ENCODE peak calls at places on chromosomes 3 and 15, in five cellular contexts. M, B, D, O and F are unnamed samples.

GRCh38 chr3:53083949-53084309 is 38.1 kb upstream of the SFMBT1 start:
- DNase-seq in M (no peak), B (no peak), D (no peak), O (no peak), F (no peak)

GRCh38 chr3:105953831-105954230 is 85.0 kb upstream of the CBLB start:
- DNase-seq in M (no peak), B (no peak), D (no peak), O (no peak), F (no peak)

GRCh38 chr15:28914483-28915023 is 28.8 kb downstream of the APBA2 start:
- DNase-seq in M (no peak), B (no peak), D (no peak), O (no peak), F (no peak)

GRCh38 chr3:132637590-132637989 is 22.0 kb downstream of the ACAD11 start:
- DNase-seq in M (no peak), B (no peak), D (no peak), O (no peak), F (no peak)

GRCh38 chr15:62021991-62022600 is 38.2 kb downstream of the VPS13C start:
- DNase-seq in M (no peak), B (no peak), D (no peak), O (no peak), F (no peak)

GRCh38 chr3:169144691-169145090 is 518.8 kb downstream of the MECOM start:
- DNase-seq in M (no peak), B (no peak), D (peak; percentile 1), O (no peak), F (no peak)

GRCh38 chr3:190718691-190719090 is 143.8 kb downstream of the GMNC start:
- DNase-seq in M (no peak), B (no peak), D (peak; percentile 36), O (no peak), F (no peak)

GRCh38 chr15:101684384-101684783 is 32.2 kb upstream of the TM2D3 start:
- DNase-seq in M (no peak), B (peak; percentile 20), D (peak; percentile 86), O (no peak), F (no peak)

GRCh38 chr15:57251941-57252340 is 124.4 kb upstream of the CGNL1 start:
- DNase-seq in M (no peak), B (no peak), D (no peak), O (no peak), F (no peak)

GRCh38 chr3:48563382-48563918 is at the start of gene UCN2:
- DNase-seq in M (no peak), B (no peak), D (peak; percentile 49), O (no peak), F (no peak)

GRCh38 chr3:45655906-45656305 is 33.3 kb upstream of the SACM1L start:
- DNase-seq in M (no peak), B (no peak), D (no peak), O (no peak), F (no peak)

GRCh38 chr3:190499157-190499556 is 14.7 kb upstream of the IL1RAP start:
- DNase-seq in M (no peak), B (no peak), D (no peak), O (no peak), F (no peak)

GRCh38 chr3:158267015-158267414 is 157.1 kb downstream of the RSRC1 start:
- DNase-seq in M (no peak), B (no peak), D (no peak), O (no peak), F (no peak)

GRCh38 chr3:138939563-138940241 is 7.2 kb downstream of the FOXL2 start:
- DNase-seq in M (no peak), B (no peak), D (no peak), O (no peak), F (no peak)

GRCh38 chr3:79200456-79200855 is 567.3 kb downstream of the ROBO1 start:
- DNase-seq in M (no peak), B (no peak), D (no peak), O (no peak), F (no peak)

GRCh38 chr3:155512867-155513261 is 219.4 kb upstream of the STRIT1 start:
- DNase-seq in M (no peak), B (no peak), D (no peak), O (no peak), F (no peak)

GRCh38 chr3:134087046-134087974 is 57.6 kb upstream of the SLCO2A1 start:
- DNase-seq in M (no peak), B (no peak), D (no peak), O (no peak), F (no peak)

GRCh38 chr3:38843898-38844297 is 27.9 kb upstream of the SCN10A start:
- DNase-seq in M (no peak), B (no peak), D (peak; percentile 51), O (no peak), F (peak; percentile 48)

GRCh38 chr3:195080571-195081141 is 190.3 kb downstream of the XXYLT1 start:
- DNase-seq in M (peak; percentile 12), B (no peak), D (no peak), O (no peak), F (no peak)

GRCh38 chr15:45402955-45403892 is 24.9 kb upstream of the GATM start:
- DNase-seq in M (peak; percentile 70), B (no peak), D (no peak), O (no peak), F (no peak)

GRCh38 chr3:73484656-73485248 is 140.0 kb downstream of the PDZRN3 start:
- DNase-seq in M (no peak), B (no peak), D (no peak), O (no peak), F (no peak)

GRCh38 chr3:118548434-118548833 is 486.2 kb downstream of the IGSF11 start:
- DNase-seq in M (no peak), B (no peak), D (no peak), O (no peak), F (no peak)

GRCh38 chr3:20047940-20048339 is 7.7 kb downstream of the KAT2B start:
- DNase-seq in M (no peak), B (no peak), D (no peak), O (no peak), F (no peak)

GRCh38 chr3:45226206-45226915 is at the start of gene TMEM158:
- DNase-seq in M (peak; percentile 92), B (no peak), D (peak; percentile 44), O (peak; percentile 68), F (no peak)

GRCh38 chr3:100159564-100160153 is 45.4 kb upstream of the FILIP1L start:
- DNase-seq in M (no peak), B (no peak), D (peak; percentile 9), O (no peak), F (no peak)

GRCh38 chr3:126440709-126440995 is 35.0 kb downstream of the ZXDC start:
- DNase-seq in M (no peak), B (no peak), D (no peak), O (no peak), F (no peak)

GRCh38 chr3:161266731-161267150 is 45.6 kb downstream of the NMD3 start:
- DNase-seq in M (no peak), B (peak; percentile 84), D (peak; percentile 68), O (no peak), F (peak; percentile 44)

DNA sequence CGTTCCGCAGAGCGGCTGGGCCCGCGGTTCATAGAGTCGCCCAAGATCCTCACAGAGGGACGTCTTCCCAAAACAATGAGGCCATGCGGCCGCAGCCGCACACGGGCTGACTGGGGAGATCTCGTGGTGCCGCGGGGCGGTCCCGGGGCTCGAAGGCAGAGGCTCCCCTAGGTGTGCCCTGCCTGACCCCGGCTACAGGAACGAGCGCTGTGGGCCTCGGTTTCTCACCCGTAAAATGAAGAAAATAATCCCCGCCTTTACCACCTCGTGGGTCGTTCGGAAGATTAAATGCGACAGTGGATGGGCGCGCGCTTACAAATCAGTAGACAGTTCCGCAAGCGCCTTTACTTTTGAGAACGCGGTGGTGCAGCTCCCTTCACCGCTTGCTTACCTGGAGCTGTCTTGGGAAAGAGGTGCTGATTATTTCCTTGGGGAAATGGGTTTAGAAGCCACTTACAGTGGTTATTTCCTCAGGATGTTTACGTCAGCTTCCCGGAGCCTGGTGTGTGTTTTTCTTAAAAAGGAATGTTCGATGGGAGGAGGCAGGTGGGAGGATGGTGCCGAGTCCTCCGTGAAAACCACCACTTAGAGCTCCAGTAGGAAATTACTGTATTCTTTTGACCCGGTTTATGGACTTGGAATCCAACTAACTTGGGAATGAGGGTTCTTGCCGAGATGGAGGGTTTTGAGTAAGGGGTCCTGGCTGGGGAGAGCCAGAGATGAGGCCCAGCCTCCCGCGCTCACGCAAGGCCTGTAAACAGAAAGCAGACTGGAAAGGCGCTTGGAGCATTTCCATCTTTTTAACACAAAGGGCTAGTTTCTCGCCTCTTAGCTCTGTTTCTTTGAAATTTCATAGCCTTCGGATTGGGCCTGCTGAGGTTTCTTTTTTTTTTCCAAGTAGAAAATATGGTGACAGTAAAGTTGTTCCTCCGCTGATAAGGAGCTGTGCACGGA is 2.0 kb upstream of the MEX3B start:
- DNase-seq in M (no peak), B (no peak), D (no peak), O (peak; percentile 22), F (no peak)
- TF ChIP-seq CTCF in M (no peak), B (peak; percentile 42), D (no peak), O (no peak), F (no peak)

DNA sequence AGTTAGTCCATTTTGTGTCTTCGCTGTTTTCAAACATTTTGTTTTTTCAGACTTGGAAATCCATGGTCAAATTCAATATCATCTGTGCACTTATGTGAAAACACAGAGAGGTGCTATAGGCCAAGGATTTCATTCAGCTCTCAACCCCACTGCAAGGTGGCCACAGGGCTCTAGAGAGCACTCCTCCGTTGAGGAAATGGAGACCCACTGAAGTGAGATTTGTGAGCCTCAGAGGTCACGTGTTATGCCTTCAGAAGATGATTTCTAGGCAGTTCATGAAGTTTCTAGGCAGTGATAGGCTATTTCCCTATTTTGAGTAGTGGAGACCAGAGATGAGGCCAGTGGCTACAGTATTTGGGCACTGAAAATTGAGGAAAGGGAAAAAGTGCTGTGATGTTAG is 88.2 kb downstream of the UNC13C start:
- DNase-seq in M (no peak), B (no peak), D (no peak), O (no peak), F (no peak)
- H3K4me3 ChIP-seq in M (no peak overlapping the region), B (no peak overlapping the region), D (no peak overlapping the region), O (no peak overlapping the region), F (no peak overlapping the region)

GRCh38 chr15:98805434-98806274 is 157.3 kb downstream of the IGF1R start:
- DNase-seq in M (no peak), B (no peak), D (no peak), O (no peak), F (no peak)
- TF ChIP-seq CTCF in M (no peak), B (peak; percentile 52), D (peak; percentile 43), O (no peak), F (no peak)

GRCh38 chr3:32455609-32456428 is 46.8 kb downstream of the CMTM6 start:
- DNase-seq in M (no peak), B (no peak), D (no peak), O (no peak), F (no peak)

GRCh38 chr3:32457971-32458471 is 44.6 kb downstream of the CMTM6 start:
- DNase-seq in M (no peak), B (no peak), D (no peak), O (no peak), F (no peak)

GRCh38 chr3:32460031-32460749 is 42.5 kb downstream of the CMTM6 start:
- DNase-seq in M (no peak), B (no peak), D (no peak), O (no peak), F (no peak)

GRCh38 chr3:32456429-32457130 is 46.1 kb downstream of the CMTM6 start:
- DNase-seq in M (no peak), B (no peak), D (no peak), O (no peak), F (no peak)

DNA sequence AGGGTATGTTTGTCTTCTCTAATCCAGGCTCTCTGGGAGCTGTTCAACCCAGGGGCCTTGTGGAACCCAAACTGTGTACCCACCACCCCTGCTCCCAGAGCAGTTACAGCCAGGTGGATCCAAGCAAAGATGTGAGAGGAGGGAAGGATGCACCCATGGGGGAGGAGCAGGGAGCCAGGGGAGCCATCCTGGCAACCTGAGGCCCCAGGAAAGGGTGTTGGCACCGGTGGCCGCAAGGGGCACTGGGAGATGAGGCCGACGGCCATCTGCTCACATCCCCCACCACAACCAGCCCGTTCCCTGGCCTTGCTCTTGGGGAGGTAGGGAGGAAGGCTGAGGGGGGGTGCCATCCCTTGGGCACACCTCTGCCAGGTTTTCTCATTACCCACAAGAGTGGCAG is 43.2 kb downstream of the CMTM6 start:
- DNase-seq in M (no peak), B (no peak), D (no peak), O (no peak), F (no peak)
- H3K4me3 ChIP-seq in M (no peak overlapping the region), B (no peak overlapping the region), D (no peak overlapping the region), O (no peak overlapping the region), F (no peak overlapping the region)